ENCODE peak calls at places on chromosomes 2 and 18, in seven cellular contexts. G, B, X, W, U, P and S are unnamed samples.

GRCh38 chr2:144645055-144645778 is 125.3 kb upstream of the ZEB2 start:
- DNase-seq in P (no peak), X (no peak), B (no peak), G (no peak), W (no peak), U (no peak), S (peak)

GRCh38 chr2:177148477-177149154 is 64.0 kb upstream of the HNRNPA3 start:
- DNase-seq in G (peak), X (peak), B (peak), U (peak), P (peak), W (peak), S (peak)

GRCh38 chr18:55064760-55065159 is 105.5 kb upstream of the CCDC68 start:
- DNase-seq in U (no peak), W (peak), P (no peak), B (no peak), X (no peak), G (no peak), S (no peak)

GRCh38 chr2:233556756-233557736 is 9.5 kb downstream of the USP40 start:
- DNase-seq in G (no peak), U (no peak), X (no peak), W (no peak), P (no peak), B (peak), S (peak)

GRCh38 chr2:110770696-110771425 is 38.5 kb downstream of the ACOXL start:
- DNase-seq in U (no peak), G (no peak), P (no peak), B (peak), W (no peak), X (no peak), S (peak)

GRCh38 chr18:59056706-59057492 is 82.8 kb upstream of the SEC11C start:
- DNase-seq in G (peak), X (peak), P (peak), U (peak), B (peak), W (no peak), S (peak)

GRCh38 chr2:101793277-101793969 is 95.9 kb downstream of the MAP4K4 start:
- DNase-seq in U (no peak), P (no peak), W (no peak), G (no peak), X (peak), B (peak), S (no peak)

GRCh38 chr18:42801706-42802105 is 313.8 kb downstream of the RIT2 start:
- DNase-seq in B (no peak), U (no peak), X (no peak), P (no peak), G (no peak), W (no peak), S (no peak)

GRCh38 chr2:112728384-112729175 is 7.8 kb downstream of the NT5DC4 start:
- DNase-seq in W (no peak), P (no peak), U (no peak), G (no peak), B (no peak), X (no peak), S (no peak)

GRCh38 chr18:33656889-33657288 is 78.9 kb downstream of the ASXL3 start:
- DNase-seq in X (no peak), B (no peak), G (no peak), U (no peak), W (no peak), P (no peak), S (no peak)

GRCh38 chr18:73927494-73927893 is 220.1 kb downstream of the FBXO15 start:
- DNase-seq in P (no peak), X (no peak), G (no peak), W (no peak), U (no peak), B (no peak), S (no peak)

DNA sequence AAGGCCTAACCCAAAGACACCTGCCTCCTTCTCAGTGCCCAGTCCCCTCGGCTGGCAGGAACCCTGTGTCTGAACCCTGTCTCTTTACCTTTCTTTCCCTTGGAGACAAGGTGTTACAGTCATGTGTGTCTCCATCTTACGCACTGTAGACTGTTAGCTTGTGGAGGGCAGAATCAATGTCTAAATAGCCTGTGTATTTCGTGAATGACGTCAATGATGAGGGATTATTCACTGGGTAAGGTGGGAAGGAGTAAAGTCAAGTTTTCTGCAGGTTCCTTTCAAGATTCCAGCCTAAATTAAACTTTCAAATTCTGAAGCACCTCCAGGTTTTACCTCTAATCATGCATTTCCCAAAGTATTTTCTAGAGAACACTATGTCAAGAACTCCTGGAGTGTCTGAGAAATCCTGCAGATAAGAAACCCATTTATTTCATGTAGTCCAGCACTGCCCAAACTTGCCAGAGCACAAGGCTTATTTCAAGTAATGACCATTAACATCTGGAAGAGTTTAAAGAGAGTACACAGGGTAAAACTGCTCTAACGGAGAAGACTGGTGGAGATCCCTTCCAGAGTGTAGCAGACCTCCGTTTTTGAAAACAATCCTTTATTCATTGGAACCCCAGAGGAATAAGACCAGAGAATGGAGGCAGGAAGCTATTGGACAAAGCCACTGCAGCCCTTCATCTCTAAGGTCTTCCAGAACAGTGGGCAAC is 72.8 kb downstream of the KCNF1 start:
- DNase-seq in W (no peak), U (no peak), G (no peak), P (no peak), B (no peak), X (no peak), S (no peak)
- TF ChIP-seq CEBPB in W (no peak), U (no peak), G (no peak), P (no peak), B (no peak), X (no peak), S (no peak)

GRCh38 chr2:143525006-143525405 is 395.8 kb downstream of the ARHGAP15 start:
- DNase-seq in W (no peak), X (no peak), B (no peak), P (no peak), U (no peak), G (no peak), S (peak)

GRCh38 chr2:143524001-143524608 is 394.9 kb downstream of the ARHGAP15 start:
- DNase-seq in W (no peak), X (no peak), U (no peak), B (no peak), P (no peak), G (no peak), S (peak)

GRCh38 chr2:143528021-143528420 is 398.8 kb downstream of the ARHGAP15 start:
- DNase-seq in X (no peak), U (no peak), P (no peak), W (no peak), G (no peak), B (no peak), S (no peak)

GRCh38 chr2:143522699-143523098 is 393.5 kb downstream of the ARHGAP15 start:
- DNase-seq in U (no peak), X (no peak), B (no peak), P (no peak), G (no peak), W (no peak), S (no peak)

DNA sequence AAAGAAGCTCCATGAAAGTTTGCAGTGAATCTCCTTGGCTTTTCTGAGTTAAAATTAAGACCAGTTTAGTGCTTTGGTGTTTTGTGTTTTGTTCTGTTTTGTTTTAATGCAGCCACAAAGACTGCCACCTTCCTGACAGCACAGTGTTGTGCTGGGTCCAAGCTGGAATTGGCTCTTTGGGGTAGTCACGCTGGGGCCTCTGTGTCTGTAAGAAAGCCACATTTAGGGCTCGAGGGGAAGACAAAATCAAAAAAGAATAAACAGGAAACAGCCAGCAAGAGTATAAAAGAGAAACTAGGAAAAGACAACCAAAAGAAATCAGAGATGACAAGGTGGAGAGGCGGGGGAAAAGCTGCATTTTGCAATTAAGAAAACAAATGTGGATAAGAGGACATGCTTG is 396.3 kb downstream of the ARHGAP15 start:
- DNase-seq in B (no peak), U (no peak), G (no peak), W (no peak), P (no peak), X (no peak), S (no peak)
- TF ChIP-seq CEBPB in B (no peak), U (no peak), G (no peak), W (no peak), P (no peak), X (no peak), S (no peak)

DNA sequence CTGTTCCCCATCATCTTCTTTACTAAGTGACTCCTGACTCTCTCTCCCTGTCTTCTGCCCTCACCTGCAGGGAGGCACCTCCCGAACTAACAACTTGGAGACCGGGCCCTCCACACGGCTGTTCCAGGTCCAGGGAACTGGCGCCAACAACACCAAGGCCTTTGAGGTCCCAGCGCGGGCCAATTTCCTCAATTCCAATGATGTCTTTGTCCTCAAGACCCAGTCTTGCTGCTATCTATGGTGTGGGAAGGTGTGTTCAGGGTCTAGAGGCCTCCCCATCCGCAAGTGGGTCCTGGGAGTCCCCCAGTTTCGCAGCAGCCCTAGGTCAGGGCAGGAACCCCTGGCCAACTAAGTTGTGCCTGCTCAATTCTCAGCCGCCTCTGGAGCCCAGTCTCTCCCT is 15.5 kb downstream of the VIL1 start:
- DNase-seq in X (no peak), B (no peak), W (no peak), P (no peak), G (no peak), U (no peak), S (no peak)
- TF ChIP-seq CEBPB in X (no peak), B (no peak), W (no peak), P (no peak), G (no peak), U (no peak), S (no peak)

GRCh38 chr2:193963472-193964119 is 1693.4 kb upstream of the SLC39A10 start:
- DNase-seq in U (peak), G (no peak), X (peak), B (peak), P (no peak), W (no peak), S (no peak)

GRCh38 chr2:193965263-193965662 is 1691.8 kb upstream of the SLC39A10 start:
- DNase-seq in U (no peak), B (no peak), X (no peak), W (no peak), G (no peak), P (no peak), S (no peak)

GRCh38 chr2:193966590-193966989 is 1690.4 kb upstream of the SLC39A10 start:
- DNase-seq in B (peak), X (no peak), P (no peak), W (no peak), G (no peak), U (peak), S (peak)
- TF ChIP-seq CEBPB in B (no peak), X (peak), P (peak), W (no peak), G (no peak), U (peak), S (no peak)

GRCh38 chr2:164542584-164543021 is 78.7 kb downstream of the GRB14 start:
- DNase-seq in B (peak), W (no peak), P (no peak), G (no peak), U (no peak), X (peak), S (peak)
- TF ChIP-seq CEBPB in B (no peak), W (no peak), P (no peak), G (no peak), U (no peak), X (no peak), S (no peak)

GRCh38 chr2:232042911-232043564 is 81.5 kb downstream of the DIS3L2 start:
- DNase-seq in W (no peak), G (no peak), X (no peak), B (no peak), U (no peak), P (no peak), S (peak)
- TF ChIP-seq CEBPB in W (no peak), G (no peak), X (no peak), B (no peak), U (no peak), P (no peak), S (no peak)